ENCODE peak calls at places on chromosomes 5 and 9, in four cellular contexts. C, G, F and X are unnamed samples.

GRCh38 chr5:111422245-111422644 is 90.1 kb downstream of the STARD4 start:
- DNase-seq in G (no peak), C (no peak), F (no peak), X (no peak)

GRCh38 chr5:103305829-103306228 is 47.3 kb downstream of the MACIR start:
- DNase-seq in F (no peak), C (no peak), G (no peak), X (peak; percentile 1)

GRCh38 chr5:78542321-78542840 is 106.2 kb downstream of the LHFPL2 start:
- DNase-seq in G (no peak), C (no peak), F (no peak), X (no peak)

GRCh38 chr5:90777959-90778358 is 219.4 kb downstream of the ADGRV1 start:
- DNase-seq in G (no peak), C (no peak), F (no peak), X (no peak)

GRCh38 chr9:114953917-114954316 is 23.5 kb upstream of the TNFSF8 start:
- DNase-seq in G (peak; percentile 93), C (no peak), F (peak; percentile 74), X (peak; percentile 79)

GRCh38 chr5:171405615-171406014 is 13.8 kb upstream of the FGF18 start:
- DNase-seq in F (no peak), G (peak; percentile 63), C (no peak), X (no peak)

GRCh38 chr5:95718203-95718602 is 12.9 kb upstream of the RHOBTB3 start:
- DNase-seq in C (no peak), G (no peak), F (peak; percentile 9), X (no peak)

GRCh38 chr5:74903165-74903787 is 37.1 kb upstream of the FAM169A start:
- DNase-seq in C (peak; percentile 92), F (peak; percentile 81), G (peak; percentile 7), X (no peak)

GRCh38 chr5:32916648-32917047 is 205.5 kb downstream of the NPR3 start:
- DNase-seq in F (peak; percentile 41), C (peak; percentile 57), G (peak; percentile 62), X (peak; percentile 13)

GRCh38 chr5:95723632-95724369 is 7.3 kb upstream of the RHOBTB3 start:
- DNase-seq in G (peak; percentile 52), F (no peak), C (no peak), X (peak; percentile 71)

GRCh38 chr9:77945798-77946197 is 85.8 kb downstream of the GNAQ start:
- DNase-seq in C (no peak), G (peak; percentile 20), F (no peak), X (peak; percentile 62)

GRCh38 chr9:5593904-5594303 is 35.0 kb upstream of the RIC1 start:
- DNase-seq in C (no peak), F (no peak), G (no peak), X (no peak)

GRCh38 chr9:115018547-115019435 is 88.4 kb upstream of the TNFSF8 start:
- DNase-seq in C (no peak), F (no peak), G (peak; percentile 85), X (peak; percentile 89)

GRCh38 chr5:142958933-142959682 is 188.9 kb downstream of the ARHGAP26 start:
- DNase-seq in C (no peak), G (peak; percentile 35), F (no peak), X (peak; percentile 62)

GRCh38 chr5:163534476-163535172 is 29.2 kb downstream of the MAT2B start:
- DNase-seq in C (peak; percentile 65), F (no peak), G (no peak), X (no peak)

GRCh38 chr9:112819635-112820496 is 69.3 kb downstream of the SNX30 start:
- DNase-seq in G (peak; percentile 85), F (peak; percentile 55), C (peak; percentile 46), X (peak; percentile 74)

GRCh38 chr5:124744170-124744911 is 2.1 kb downstream of the ZNF608 start:
- DNase-seq in G (peak; percentile 49), F (peak; percentile 52), C (no peak), X (no peak)

GRCh38 chr5:66122379-66123034 is 21.6 kb upstream of the SREK1 start:
- DNase-seq in C (no peak), G (peak; percentile 54), F (peak; percentile 32), X (peak; percentile 30)

GRCh38 chr5:168315991-168316578 is 24.6 kb downstream of the WWC1 start:
- DNase-seq in C (no peak), F (no peak), G (no peak), X (no peak)

GRCh38 chr9:88387035-88387732 is 1.1 kb upstream of the SPIN1 start:
- DNase-seq in G (peak; percentile 71), F (peak; percentile 69), C (no peak), X (peak; percentile 55)

GRCh38 chr9:97527626-97528528 is 26.4 kb downstream of the TMOD1 start:
- DNase-seq in G (no peak), C (peak; percentile 58), F (no peak), X (no peak)

GRCh38 chr5:96017951-96018350 is 56.3 kb upstream of the ELL2 start:
- DNase-seq in C (no peak), G (peak; percentile 86), F (no peak), X (peak; percentile 84)

GRCh38 chr5:158100373-158100902 is 241.5 kb upstream of the CLINT1 start:
- DNase-seq in C (no peak), F (no peak), G (peak; percentile 55), X (no peak)

GRCh38 chr5:1060535-1060981 is 51.3 kb downstream of the SLC12A7 start:
- DNase-seq in C (no peak), G (no peak), F (no peak), X (no peak)

GRCh38 chr5:116572375-116573278 is 2.0 kb downstream of the SEMA6A start:
- DNase-seq in F (peak; percentile 21), G (peak; percentile 3), C (no peak), X (no peak)

GRCh38 chr9:87963770-87964169 is 10.6 kb downstream of the CDK20 start:
- DNase-seq in C (no peak), G (no peak), F (no peak), X (no peak)

GRCh38 chr9:132769895-132770774 is 99.9 kb downstream of the GTF3C4 start:
- DNase-seq in G (peak; percentile 81), C (peak; percentile 87), F (peak; percentile 31), X (peak; percentile 36)

GRCh38 chr5:108420755-108421154 is 38.9 kb upstream of the FBXL17 start:
- DNase-seq in C (no peak), F (no peak), G (no peak), X (no peak)

GRCh38 chr9:15306068-15306756 is 804 bp downstream of the TTC39B start:
- DNase-seq in F (peak; percentile 89), G (peak; percentile 78), C (peak; percentile 78), X (peak; percentile 41)

GRCh38 chr9:127451681-127452480 is 571 bp downstream of the LRSAM1 start:
- DNase-seq in C (peak; percentile 68), F (peak; percentile 65), G (peak; percentile 81), X (peak; percentile 29)

GRCh38 chr5:67678594-67678993 is 482.0 kb upstream of the CD180 start:
- DNase-seq in C (no peak), G (no peak), F (no peak), X (no peak)

GRCh38 chr9:133188006-133188842 is 20.8 kb downstream of the OBP2B start:
- DNase-seq in C (peak; percentile 86), G (no peak), F (peak; percentile 32), X (no peak)

GRCh38 chr5:166962470-166962869 is 1329.0 kb upstream of the WWC1 start:
- DNase-seq in F (no peak), G (no peak), C (no peak), X (no peak)

GRCh38 chr9:76036762-76037161 is 146.3 kb downstream of the PCSK5 start:
- DNase-seq in G (no peak), C (no peak), F (no peak), X (no peak)

DNA sequence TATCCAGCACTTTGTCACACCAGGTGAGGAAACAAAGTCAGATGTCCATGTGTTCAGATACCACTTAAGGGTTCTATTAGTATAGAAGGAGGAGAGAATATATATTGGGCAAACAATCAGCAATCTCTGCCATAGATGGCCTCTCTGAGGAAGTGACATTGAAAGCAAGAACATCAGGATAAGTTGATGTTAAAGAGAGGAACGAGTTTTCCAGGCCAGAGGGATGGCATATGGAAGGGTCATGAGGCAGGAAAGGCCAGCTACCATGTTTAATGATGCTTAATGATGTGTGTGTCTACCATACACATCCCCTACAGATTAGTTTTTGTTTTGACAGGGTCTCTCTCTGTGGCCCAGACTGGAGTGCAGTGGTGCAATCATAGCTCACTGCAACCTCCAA is 63.0 kb downstream of the PTTG1 start:
- DNase-seq in G (no peak), C (no peak), F (no peak), X (no peak)
- H3K9ac ChIP-seq in G (no peak overlapping the region), C (no peak overlapping the region), F (no peak overlapping the region), X (no peak overlapping the region)

GRCh38 chr5:138466058-138466899 is 1.0 kb downstream of the EGR1 start:
- DNase-seq in C (no peak), G (peak; percentile 64), F (no peak), X (peak; percentile 25)
- H4K20me1 ChIP-seq in C (no peaks in the 10 kb centered on the region), G (peaks cover 20% of the 10 kb centered on the region), F (peaks cover 12% of the 10 kb centered on the region), X (peaks cover 56% of the 10 kb centered on the region)

DNA sequence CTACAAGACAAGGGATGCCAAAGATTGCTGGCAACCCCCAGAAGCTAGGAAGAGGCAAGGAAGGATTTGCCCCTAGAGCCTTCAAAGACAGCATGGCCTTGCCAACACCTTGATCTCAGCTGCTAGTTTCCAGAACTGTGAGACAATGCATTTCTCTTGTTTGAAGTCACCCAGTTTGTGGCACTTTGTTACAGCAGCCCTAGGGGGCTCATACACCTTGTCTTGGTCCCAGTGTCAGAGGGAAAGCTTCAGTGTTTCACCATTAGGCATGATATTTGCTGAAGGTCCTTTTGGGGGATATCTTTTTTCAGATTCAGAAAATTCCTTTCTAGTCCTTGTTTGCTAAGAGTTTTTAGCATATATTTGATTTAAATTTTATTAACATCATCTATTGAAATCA is 3.1 kb upstream of the PPIC start:
- DNase-seq in F (no peak), G (no peak), C (no peak), X (no peak)
- H3K27me3 ChIP-seq in F (no peaks in the 10 kb centered on the region), G (no peaks in the 10 kb centered on the region), C (no peaks in the 10 kb centered on the region), X (no peaks in the 10 kb centered on the region)

DNA sequence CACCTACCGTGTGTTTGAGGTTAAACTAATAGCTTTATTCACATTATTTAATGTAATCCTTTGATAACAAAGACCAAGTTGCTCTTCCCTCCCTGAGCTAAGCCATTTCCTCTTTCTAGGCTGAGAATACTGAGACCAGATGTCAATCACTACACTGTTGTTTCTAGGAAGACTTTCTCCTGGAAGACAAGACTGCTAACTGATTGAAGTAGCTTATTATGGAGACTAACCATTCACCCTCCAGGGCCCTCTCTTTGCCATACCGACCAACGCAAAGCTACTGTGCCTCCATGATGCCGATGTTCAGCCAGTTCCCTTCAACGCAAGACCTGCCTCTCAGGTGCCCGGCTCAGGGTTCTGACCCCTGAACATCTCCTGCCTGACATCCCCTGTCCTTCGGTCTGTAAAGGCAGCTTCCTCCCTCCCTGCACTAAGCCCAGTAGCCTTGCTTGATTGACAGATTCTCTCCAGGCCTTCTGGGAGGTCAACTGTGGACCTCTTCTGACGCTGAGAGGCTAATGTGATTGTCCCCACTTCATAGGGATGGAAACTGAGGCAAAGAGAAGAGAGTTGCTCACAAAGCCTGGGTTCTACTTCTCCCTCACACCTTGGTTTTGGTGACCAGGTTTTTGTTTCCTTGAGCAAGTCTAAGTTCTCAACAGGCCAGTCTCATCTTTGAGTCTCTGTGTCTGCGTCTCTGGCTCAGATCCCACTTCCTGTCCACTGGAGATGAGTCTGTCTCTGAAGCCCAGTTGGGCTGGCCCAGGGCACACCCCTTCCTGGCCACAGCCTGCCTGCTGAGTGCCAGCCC is 259.7 kb upstream of the IRX2 start:
- DNase-seq in C (no peak), G (no peak), F (no peak), X (no peak)
- H3K9ac ChIP-seq in C (no peak overlapping the region), G (no peak overlapping the region), F (no peak overlapping the region), X (no peak overlapping the region)

GRCh38 chr9:69279084-69279729 is 45.8 kb upstream of the ENTREP1 start:
- DNase-seq in G (no peak), F (no peak), C (no peak), X (no peak)
- H4K20me1 ChIP-seq in G (no peaks in the 10 kb centered on the region), F (no peaks in the 10 kb centered on the region), C (no peaks in the 10 kb centered on the region), X (no peaks in the 10 kb centered on the region)